ENCODE peak calls at places on chromosomes 6 and 20, in ten cellular contexts. Y is GM13977; M is HEK293T; O is effector CD4-positive, alpha-beta T cell; C is EL; A is right lobe of liver; Z is epithelial cell of prostate; X is activated CD8-positive, alpha-beta memory T cell treated with anti-CD3 and anti-CD28 coated beads, Interleukin-2, amount 50 U/mL, for 4 hours; H is stimulated activated CD8-positive, alpha-beta memory T cell treated with anti-CD3 and anti-CD28 coated beads, Interleukin-15, amount 100 ng/mL, for 24 hours; G is erythroblast. T is an unnamed sample.

GRCh38 chr6:127464161-127464880 is 5.1 kb upstream of the KIAA0408 start:
- DNase-seq in Y (no peak), M (no peak), O (no peak), C (peak), A (no peak), Z (no peak), X (no peak), H (no peak), G (no peak), T (no peak)

GRCh38 chr6:170166511-170167122 is 124.3 kb downstream of the DLL1 start:
- DNase-seq in Y (no peak), M (no peak), O (no peak), C (no peak), A (peak), Z (no peak), X (no peak), H (no peak), G (no peak), T (no peak)

GRCh38 chr6:143099647-143100046 is 39.0 kb downstream of the AIG1 start:
- DNase-seq in Y (no peak), M (no peak), O (no peak), C (no peak), A (no peak), Z (no peak), X (no peak), H (no peak), G (no peak), T (no peak)

GRCh38 chr6:24599686-24600399 is 46.1 kb downstream of the KIAA0319 start:
- DNase-seq in Y (no peak), M (no peak), O (no peak), C (no peak), A (no peak), Z (no peak), X (no peak), H (no peak), G (no peak), T (no peak)

GRCh38 chr6:36655073-36655847 is 23.3 kb upstream of the CDKN1A start:
- DNase-seq in Y (no peak), M (no peak), O (no peak), C (no peak), A (no peak), Z (no peak), X (no peak), H (no peak), G (no peak), T (peak)

GRCh38 chr20:52859156-52859887 is 112.8 kb upstream of the TSHZ2 start:
- DNase-seq in Y (no peak), M (no peak), O (no peak), C (no peak), A (peak), Z (peak), X (no peak), H (no peak), G (no peak), T (no peak)

GRCh38 chr20:16082051-16082550 is 491.1 kb downstream of the KIF16B start:
- DNase-seq in Y (no peak), M (no peak), O (no peak), C (no peak), A (no peak), Z (no peak), X (no peak), H (no peak), G (no peak), T (no peak)

GRCh38 chr6:109449064-109449788 is 6.3 kb downstream of the MICAL1 start:
- DNase-seq in Y (no peak), M (no peak), O (no peak), C (no peak), A (no peak), Z (no peak), X (no peak), H (no peak), G (no peak), T (no peak)

GRCh38 chr6:4603291-4603690 is 172.9 kb upstream of the CDYL start:
- DNase-seq in Y (no peak), M (no peak), O (no peak), C (peak), A (no peak), Z (peak), X (no peak), H (no peak), G (no peak), T (no peak)

GRCh38 chr20:50916257-50916656 is 15.0 kb downstream of the ADNP start:
- DNase-seq in Y (no peak), M (peak), O (no peak), C (peak), A (no peak), Z (peak), X (no peak), H (no peak), G (no peak), T (no peak)